ENCODE peak calls at places on chromosomes 11 and 22, in ten cellular contexts. One of them, this sample, is unnamed.
A peak's percentile ranks its signal among the peaks of the same experiment; 100 is the strongest.

GRCh38 chr22:19717691-19718254 is 3.5 kb downstream of the SEPTIN5 start:
- DNase-seq in H7: peak; percentile 98
- DNase-seq in activated CD4-positive, alpha-beta T cell treated with anti-CD3 and anti-CD28 coated beads for 24 hours: peak; percentile 70
- DNase-seq in stimulated activated CD8-positive, alpha-beta memory T cell treated with anti-CD3 and anti-CD28 coated beads, Interleukin-4, amount 100 ng/mL, for 4 hours: peak; percentile 46
- DNase-seq in iris pigment epithelial cell: peak; percentile 57
- DNase-seq in cardiac fibroblast: peak; percentile 72
- DNase-seq in T-helper 2 cell: peak; percentile 74
- DNase-seq in stimulated activated CD4-positive, alpha-beta T cell treated with anti-CD3 and anti-CD28 coated beads, Interleukin-4, amount 100 ng/mL, for 48 hours: peak; percentile 67
- DNase-seq in KBM-7: peak; percentile 81
- DNase-seq in CD8-positive, alpha-beta memory T cell: peak; percentile 85
- DNase-seq in this sample: peak; percentile 22

GRCh38 chr11:17771415-17771814 is 36.8 kb downstream of the KCNC1 start:
- DNase-seq in H7: no peak
- DNase-seq in activated CD4-positive, alpha-beta T cell treated with anti-CD3 and anti-CD28 coated beads for 24 hours: no peak
- DNase-seq in stimulated activated CD8-positive, alpha-beta memory T cell treated with anti-CD3 and anti-CD28 coated beads, Interleukin-4, amount 100 ng/mL, for 4 hours: no peak
- DNase-seq in iris pigment epithelial cell: no peak
- DNase-seq in cardiac fibroblast: no peak
- DNase-seq in T-helper 2 cell: no peak
- DNase-seq in stimulated activated CD4-positive, alpha-beta T cell treated with anti-CD3 and anti-CD28 coated beads, Interleukin-4, amount 100 ng/mL, for 48 hours: no peak
- DNase-seq in KBM-7: no peak
- DNase-seq in CD8-positive, alpha-beta memory T cell: no peak
- DNase-seq in this sample: no peak

GRCh38 chr11:65932558-65932919 is 12.7 kb upstream of the TSGA10IP start:
- DNase-seq in H7: peak; percentile 72
- DNase-seq in activated CD4-positive, alpha-beta T cell treated with anti-CD3 and anti-CD28 coated beads for 24 hours: no peak
- DNase-seq in stimulated activated CD8-positive, alpha-beta memory T cell treated with anti-CD3 and anti-CD28 coated beads, Interleukin-4, amount 100 ng/mL, for 4 hours: no peak
- DNase-seq in iris pigment epithelial cell: peak; percentile 18
- DNase-seq in cardiac fibroblast: peak; percentile 40
- DNase-seq in T-helper 2 cell: no peak
- DNase-seq in stimulated activated CD4-positive, alpha-beta T cell treated with anti-CD3 and anti-CD28 coated beads, Interleukin-4, amount 100 ng/mL, for 48 hours: no peak
- DNase-seq in KBM-7: peak; percentile 40
- DNase-seq in CD8-positive, alpha-beta memory T cell: no peak
- DNase-seq in this sample: no peak

GRCh38 chr11:2376751-2377451 is at the start of gene CD81:
- DNase-seq in H7: peak; percentile 98
- DNase-seq in activated CD4-positive, alpha-beta T cell treated with anti-CD3 and anti-CD28 coated beads for 24 hours: peak; percentile 50
- DNase-seq in stimulated activated CD8-positive, alpha-beta memory T cell treated with anti-CD3 and anti-CD28 coated beads, Interleukin-4, amount 100 ng/mL, for 4 hours: no peak
- DNase-seq in iris pigment epithelial cell: no peak
- DNase-seq in cardiac fibroblast: peak; percentile 58
- DNase-seq in T-helper 2 cell: peak; percentile 59
- DNase-seq in stimulated activated CD4-positive, alpha-beta T cell treated with anti-CD3 and anti-CD28 coated beads, Interleukin-4, amount 100 ng/mL, for 48 hours: peak; percentile 47
- DNase-seq in KBM-7: no peak
- DNase-seq in CD8-positive, alpha-beta memory T cell: peak; percentile 56
- DNase-seq in this sample: peak; percentile 18

GRCh38 chr22:48884292-48884691 is 943.4 kb downstream of the BRD1 start:
- DNase-seq in H7: no peak
- DNase-seq in activated CD4-positive, alpha-beta T cell treated with anti-CD3 and anti-CD28 coated beads for 24 hours: no peak
- DNase-seq in stimulated activated CD8-positive, alpha-beta memory T cell treated with anti-CD3 and anti-CD28 coated beads, Interleukin-4, amount 100 ng/mL, for 4 hours: no peak
- DNase-seq in iris pigment epithelial cell: no peak
- DNase-seq in cardiac fibroblast: no peak
- DNase-seq in T-helper 2 cell: no peak
- DNase-seq in stimulated activated CD4-positive, alpha-beta T cell treated with anti-CD3 and anti-CD28 coated beads, Interleukin-4, amount 100 ng/mL, for 48 hours: no peak
- DNase-seq in KBM-7: no peak
- DNase-seq in CD8-positive, alpha-beta memory T cell: no peak
- DNase-seq in this sample: no peak

GRCh38 chr22:20989323-20990138 is 7.4 kb downstream of the LZTR1 start:
- DNase-seq in H7: no peak
- DNase-seq in activated CD4-positive, alpha-beta T cell treated with anti-CD3 and anti-CD28 coated beads for 24 hours: no peak
- DNase-seq in stimulated activated CD8-positive, alpha-beta memory T cell treated with anti-CD3 and anti-CD28 coated beads, Interleukin-4, amount 100 ng/mL, for 4 hours: no peak
- DNase-seq in iris pigment epithelial cell: peak; percentile 44
- DNase-seq in cardiac fibroblast: no peak
- DNase-seq in T-helper 2 cell: no peak
- DNase-seq in stimulated activated CD4-positive, alpha-beta T cell treated with anti-CD3 and anti-CD28 coated beads, Interleukin-4, amount 100 ng/mL, for 48 hours: no peak
- DNase-seq in KBM-7: no peak
- DNase-seq in CD8-positive, alpha-beta memory T cell: no peak
- DNase-seq in this sample: no peak

GRCh38 chr11:21561589-21561988 is 631.3 kb upstream of the ANO5 start:
- DNase-seq in H7: no peak
- DNase-seq in activated CD4-positive, alpha-beta T cell treated with anti-CD3 and anti-CD28 coated beads for 24 hours: no peak
- DNase-seq in stimulated activated CD8-positive, alpha-beta memory T cell treated with anti-CD3 and anti-CD28 coated beads, Interleukin-4, amount 100 ng/mL, for 4 hours: no peak
- DNase-seq in iris pigment epithelial cell: peak; percentile 4
- DNase-seq in cardiac fibroblast: no peak
- DNase-seq in T-helper 2 cell: no peak
- DNase-seq in stimulated activated CD4-positive, alpha-beta T cell treated with anti-CD3 and anti-CD28 coated beads, Interleukin-4, amount 100 ng/mL, for 48 hours: no peak
- DNase-seq in KBM-7: no peak
- DNase-seq in CD8-positive, alpha-beta memory T cell: no peak
- DNase-seq in this sample: no peak

GRCh38 chr11:19437760-19438159 is 197.0 kb upstream of the E2F8 start:
- DNase-seq in H7: no peak
- DNase-seq in activated CD4-positive, alpha-beta T cell treated with anti-CD3 and anti-CD28 coated beads for 24 hours: no peak
- DNase-seq in stimulated activated CD8-positive, alpha-beta memory T cell treated with anti-CD3 and anti-CD28 coated beads, Interleukin-4, amount 100 ng/mL, for 4 hours: no peak
- DNase-seq in iris pigment epithelial cell: peak; percentile 76
- DNase-seq in cardiac fibroblast: peak; percentile 74
- DNase-seq in T-helper 2 cell: no peak
- DNase-seq in stimulated activated CD4-positive, alpha-beta T cell treated with anti-CD3 and anti-CD28 coated beads, Interleukin-4, amount 100 ng/mL, for 48 hours: no peak
- DNase-seq in KBM-7: no peak
- DNase-seq in CD8-positive, alpha-beta memory T cell: no peak
- DNase-seq in this sample: no peak

GRCh38 chr22:50118557-50119168 is 28.9 kb downstream of the MOV10L1 start:
- DNase-seq in H7: no peak
- DNase-seq in activated CD4-positive, alpha-beta T cell treated with anti-CD3 and anti-CD28 coated beads for 24 hours: no peak
- DNase-seq in stimulated activated CD8-positive, alpha-beta memory T cell treated with anti-CD3 and anti-CD28 coated beads, Interleukin-4, amount 100 ng/mL, for 4 hours: no peak
- DNase-seq in iris pigment epithelial cell: peak; percentile 99
- DNase-seq in cardiac fibroblast: peak; percentile 99
- DNase-seq in T-helper 2 cell: no peak
- DNase-seq in stimulated activated CD4-positive, alpha-beta T cell treated with anti-CD3 and anti-CD28 coated beads, Interleukin-4, amount 100 ng/mL, for 48 hours: no peak
- DNase-seq in KBM-7: no peak
- DNase-seq in CD8-positive, alpha-beta memory T cell: no peak
- DNase-seq in this sample: no peak

GRCh38 chr11:68159161-68159560 is 38.0 kb upstream of the CHKA start:
- DNase-seq in H7: no peak
- DNase-seq in activated CD4-positive, alpha-beta T cell treated with anti-CD3 and anti-CD28 coated beads for 24 hours: no peak
- DNase-seq in stimulated activated CD8-positive, alpha-beta memory T cell treated with anti-CD3 and anti-CD28 coated beads, Interleukin-4, amount 100 ng/mL, for 4 hours: no peak
- DNase-seq in iris pigment epithelial cell: no peak
- DNase-seq in cardiac fibroblast: no peak
- DNase-seq in T-helper 2 cell: no peak
- DNase-seq in stimulated activated CD4-positive, alpha-beta T cell treated with anti-CD3 and anti-CD28 coated beads, Interleukin-4, amount 100 ng/mL, for 48 hours: no peak
- DNase-seq in KBM-7: no peak
- DNase-seq in CD8-positive, alpha-beta memory T cell: no peak
- DNase-seq in this sample: no peak

GRCh38 chr11:19093976-19094375 is 23.0 kb upstream of the ZDHHC13 start:
- DNase-seq in H7: no peak
- DNase-seq in activated CD4-positive, alpha-beta T cell treated with anti-CD3 and anti-CD28 coated beads for 24 hours: no peak
- DNase-seq in stimulated activated CD8-positive, alpha-beta memory T cell treated with anti-CD3 and anti-CD28 coated beads, Interleukin-4, amount 100 ng/mL, for 4 hours: no peak
- DNase-seq in iris pigment epithelial cell: peak; percentile 24
- DNase-seq in cardiac fibroblast: peak; percentile 20
- DNase-seq in T-helper 2 cell: no peak
- DNase-seq in stimulated activated CD4-positive, alpha-beta T cell treated with anti-CD3 and anti-CD28 coated beads, Interleukin-4, amount 100 ng/mL, for 48 hours: no peak
- DNase-seq in KBM-7: peak; percentile 22
- DNase-seq in CD8-positive, alpha-beta memory T cell: no peak
- DNase-seq in this sample: no peak

GRCh38 chr11:113618360-113618759 is 87.7 kb downstream of the TMPRSS5 start:
- DNase-seq in H7: no peak
- DNase-seq in activated CD4-positive, alpha-beta T cell treated with anti-CD3 and anti-CD28 coated beads for 24 hours: no peak
- DNase-seq in stimulated activated CD8-positive, alpha-beta memory T cell treated with anti-CD3 and anti-CD28 coated beads, Interleukin-4, amount 100 ng/mL, for 4 hours: no peak
- DNase-seq in iris pigment epithelial cell: peak; percentile 42
- DNase-seq in cardiac fibroblast: peak; percentile 30
- DNase-seq in T-helper 2 cell: no peak
- DNase-seq in stimulated activated CD4-positive, alpha-beta T cell treated with anti-CD3 and anti-CD28 coated beads, Interleukin-4, amount 100 ng/mL, for 48 hours: no peak
- DNase-seq in KBM-7: no peak
- DNase-seq in CD8-positive, alpha-beta memory T cell: no peak
- DNase-seq in this sample: no peak

GRCh38 chr11:130721282-130721681 is 195.0 kb downstream of the SNX19 start:
- DNase-seq in H7: no peak
- DNase-seq in activated CD4-positive, alpha-beta T cell treated with anti-CD3 and anti-CD28 coated beads for 24 hours: no peak
- DNase-seq in stimulated activated CD8-positive, alpha-beta memory T cell treated with anti-CD3 and anti-CD28 coated beads, Interleukin-4, amount 100 ng/mL, for 4 hours: no peak
- DNase-seq in iris pigment epithelial cell: no peak
- DNase-seq in cardiac fibroblast: no peak
- DNase-seq in T-helper 2 cell: no peak
- DNase-seq in stimulated activated CD4-positive, alpha-beta T cell treated with anti-CD3 and anti-CD28 coated beads, Interleukin-4, amount 100 ng/mL, for 48 hours: no peak
- DNase-seq in KBM-7: no peak
- DNase-seq in CD8-positive, alpha-beta memory T cell: no peak
- DNase-seq in this sample: no peak

GRCh38 chr22:31049815-31050420 is 31.2 kb upstream of the SMTN start:
- DNase-seq in H7: no peak
- DNase-seq in activated CD4-positive, alpha-beta T cell treated with anti-CD3 and anti-CD28 coated beads for 24 hours: no peak
- DNase-seq in stimulated activated CD8-positive, alpha-beta memory T cell treated with anti-CD3 and anti-CD28 coated beads, Interleukin-4, amount 100 ng/mL, for 4 hours: no peak
- DNase-seq in iris pigment epithelial cell: no peak
- DNase-seq in cardiac fibroblast: peak; percentile 45
- DNase-seq in T-helper 2 cell: no peak
- DNase-seq in stimulated activated CD4-positive, alpha-beta T cell treated with anti-CD3 and anti-CD28 coated beads, Interleukin-4, amount 100 ng/mL, for 48 hours: no peak
- DNase-seq in KBM-7: no peak
- DNase-seq in CD8-positive, alpha-beta memory T cell: no peak
- DNase-seq in this sample: no peak

GRCh38 chr11:820655-821512 is 2.2 kb downstream of the PNPLA2 start:
- DNase-seq in H7: no peak
- DNase-seq in activated CD4-positive, alpha-beta T cell treated with anti-CD3 and anti-CD28 coated beads for 24 hours: no peak
- DNase-seq in stimulated activated CD8-positive, alpha-beta memory T cell treated with anti-CD3 and anti-CD28 coated beads, Interleukin-4, amount 100 ng/mL, for 4 hours: no peak
- DNase-seq in iris pigment epithelial cell: no peak
- DNase-seq in cardiac fibroblast: peak; percentile 70
- DNase-seq in T-helper 2 cell: no peak
- DNase-seq in stimulated activated CD4-positive, alpha-beta T cell treated with anti-CD3 and anti-CD28 coated beads, Interleukin-4, amount 100 ng/mL, for 48 hours: no peak
- DNase-seq in KBM-7: no peak
- DNase-seq in CD8-positive, alpha-beta memory T cell: no peak
- DNase-seq in this sample: no peak

GRCh38 chr11:43130616-43131015 is 181.2 kb upstream of the API5 start:
- DNase-seq in H7: peak; percentile 5
- DNase-seq in activated CD4-positive, alpha-beta T cell treated with anti-CD3 and anti-CD28 coated beads for 24 hours: no peak
- DNase-seq in stimulated activated CD8-positive, alpha-beta memory T cell treated with anti-CD3 and anti-CD28 coated beads, Interleukin-4, amount 100 ng/mL, for 4 hours: no peak
- DNase-seq in iris pigment epithelial cell: no peak
- DNase-seq in cardiac fibroblast: no peak
- DNase-seq in T-helper 2 cell: no peak
- DNase-seq in stimulated activated CD4-positive, alpha-beta T cell treated with anti-CD3 and anti-CD28 coated beads, Interleukin-4, amount 100 ng/mL, for 48 hours: no peak
- DNase-seq in KBM-7: no peak
- DNase-seq in CD8-positive, alpha-beta memory T cell: no peak
- DNase-seq in this sample: no peak

GRCh38 chr22:27952091-27952490 is 33.0 kb upstream of the PITPNB start:
- DNase-seq in H7: no peak
- DNase-seq in activated CD4-positive, alpha-beta T cell treated with anti-CD3 and anti-CD28 coated beads for 24 hours: no peak
- DNase-seq in stimulated activated CD8-positive, alpha-beta memory T cell treated with anti-CD3 and anti-CD28 coated beads, Interleukin-4, amount 100 ng/mL, for 4 hours: no peak
- DNase-seq in iris pigment epithelial cell: peak; percentile 91
- DNase-seq in cardiac fibroblast: peak; percentile 80
- DNase-seq in T-helper 2 cell: no peak
- DNase-seq in stimulated activated CD4-positive, alpha-beta T cell treated with anti-CD3 and anti-CD28 coated beads, Interleukin-4, amount 100 ng/mL, for 48 hours: no peak
- DNase-seq in KBM-7: peak; percentile 5
- DNase-seq in CD8-positive, alpha-beta memory T cell: no peak
- DNase-seq in this sample: no peak

GRCh38 chr11:82682003-82682751 is 51.5 kb downstream of the FAM181B start:
- DNase-seq in H7: no peak
- DNase-seq in activated CD4-positive, alpha-beta T cell treated with anti-CD3 and anti-CD28 coated beads for 24 hours: no peak
- DNase-seq in stimulated activated CD8-positive, alpha-beta memory T cell treated with anti-CD3 and anti-CD28 coated beads, Interleukin-4, amount 100 ng/mL, for 4 hours: no peak
- DNase-seq in iris pigment epithelial cell: peak; percentile 82
- DNase-seq in cardiac fibroblast: peak; percentile 83
- DNase-seq in T-helper 2 cell: no peak
- DNase-seq in stimulated activated CD4-positive, alpha-beta T cell treated with anti-CD3 and anti-CD28 coated beads, Interleukin-4, amount 100 ng/mL, for 48 hours: no peak
- DNase-seq in KBM-7: peak; percentile 71
- DNase-seq in CD8-positive, alpha-beta memory T cell: peak; percentile 32
- DNase-seq in this sample: peak; percentile 14

GRCh38 chr22:25969286-25969685 is 200.0 kb upstream of the SEZ6L start:
- DNase-seq in H7: no peak
- DNase-seq in activated CD4-positive, alpha-beta T cell treated with anti-CD3 and anti-CD28 coated beads for 24 hours: no peak
- DNase-seq in stimulated activated CD8-positive, alpha-beta memory T cell treated with anti-CD3 and anti-CD28 coated beads, Interleukin-4, amount 100 ng/mL, for 4 hours: no peak
- DNase-seq in iris pigment epithelial cell: no peak
- DNase-seq in cardiac fibroblast: no peak
- DNase-seq in T-helper 2 cell: no peak
- DNase-seq in stimulated activated CD4-positive, alpha-beta T cell treated with anti-CD3 and anti-CD28 coated beads, Interleukin-4, amount 100 ng/mL, for 48 hours: no peak
- DNase-seq in KBM-7: no peak
- DNase-seq in CD8-positive, alpha-beta memory T cell: no peak
- DNase-seq in this sample: no peak

GRCh38 chr11:64863381-64864060 is 14.9 kb downstream of the EHD1 start:
- DNase-seq in H7: peak; percentile 85
- DNase-seq in activated CD4-positive, alpha-beta T cell treated with anti-CD3 and anti-CD28 coated beads for 24 hours: no peak
- DNase-seq in stimulated activated CD8-positive, alpha-beta memory T cell treated with anti-CD3 and anti-CD28 coated beads, Interleukin-4, amount 100 ng/mL, for 4 hours: no peak
- DNase-seq in iris pigment epithelial cell: no peak
- DNase-seq in cardiac fibroblast: peak; percentile 51
- DNase-seq in T-helper 2 cell: no peak
- DNase-seq in stimulated activated CD4-positive, alpha-beta T cell treated with anti-CD3 and anti-CD28 coated beads, Interleukin-4, amount 100 ng/mL, for 48 hours: no peak
- DNase-seq in KBM-7: no peak
- DNase-seq in CD8-positive, alpha-beta memory T cell: no peak
- DNase-seq in this sample: no peak

GRCh38 chr22:28252539-28252938 is 333.5 kb upstream of the PITPNB start:
- DNase-seq in H7: no peak
- DNase-seq in activated CD4-positive, alpha-beta T cell treated with anti-CD3 and anti-CD28 coated beads for 24 hours: no peak
- DNase-seq in stimulated activated CD8-positive, alpha-beta memory T cell treated with anti-CD3 and anti-CD28 coated beads, Interleukin-4, amount 100 ng/mL, for 4 hours: no peak
- DNase-seq in iris pigment epithelial cell: no peak
- DNase-seq in cardiac fibroblast: no peak
- DNase-seq in T-helper 2 cell: no peak
- DNase-seq in stimulated activated CD4-positive, alpha-beta T cell treated with anti-CD3 and anti-CD28 coated beads, Interleukin-4, amount 100 ng/mL, for 48 hours: no peak
- DNase-seq in KBM-7: no peak
- DNase-seq in CD8-positive, alpha-beta memory T cell: no peak
- DNase-seq in this sample: no peak

GRCh38 chr11:86955674-86956522 is 703 bp upstream of the FZD4 start:
- DNase-seq in H7: peak; percentile 94
- DNase-seq in activated CD4-positive, alpha-beta T cell treated with anti-CD3 and anti-CD28 coated beads for 24 hours: peak; percentile 12
- DNase-seq in stimulated activated CD8-positive, alpha-beta memory T cell treated with anti-CD3 and anti-CD28 coated beads, Interleukin-4, amount 100 ng/mL, for 4 hours: peak; percentile 0
- DNase-seq in iris pigment epithelial cell: peak; percentile 90
- DNase-seq in cardiac fibroblast: peak; percentile 87
- DNase-seq in T-helper 2 cell: no peak
- DNase-seq in stimulated activated CD4-positive, alpha-beta T cell treated with anti-CD3 and anti-CD28 coated beads, Interleukin-4, amount 100 ng/mL, for 48 hours: peak; percentile 12
- DNase-seq in KBM-7: peak; percentile 85
- DNase-seq in CD8-positive, alpha-beta memory T cell: peak; percentile 8
- DNase-seq in this sample: no peak